ENCODE peak calls at places on chromosomes 13 and 19, in four cellular contexts. J is neuronal stem cell, B is H1, Z is trophoblast cell. E is an unnamed sample.

GRCh38 chr13:83223546-83223945 is 658.7 kb downstream of the SLITRK1 start:
- DNase-seq in Z (no peak), J (no peak), B (no peak), E (no peak)

GRCh38 chr19:38713227-38713649 is 31.0 kb downstream of the CAPN12 start:
- DNase-seq in Z (no peak), J (no peak), B (no peak), E (no peak)

GRCh38 chr13:93066187-93066586 is 160.4 kb upstream of the GPC6 start:
- DNase-seq in J (no peak), B (no peak), Z (peak; percentile 3), E (peak; percentile 67)

GRCh38 chr19:44278181-44278690 is 18.6 kb downstream of the ZNF233 start:
- DNase-seq in J (no peak), B (no peak), Z (no peak), E (no peak)

GRCh38 chr19:16446108-16447014 is 25.4 kb downstream of the EPS15L1 start:
- DNase-seq in B (no peak), J (no peak), Z (no peak), E (no peak)

GRCh38 chr13:60933638-60934037 is 482.0 kb downstream of the PCDH20 start:
- DNase-seq in Z (no peak), B (no peak), J (no peak), E (no peak)

GRCh38 chr13:42981853-42982252 is 10.2 kb downstream of the EPSTI1 start:
- DNase-seq in B (no peak), J (no peak), Z (peak; percentile 95), E (no peak)

GRCh38 chr19:2634960-2635359 is 67.5 kb downstream of the GNG7 start:
- DNase-seq in B (no peak), Z (no peak), J (no peak), E (no peak)

GRCh38 chr13:89212186-89212585 is 1541.0 kb downstream of the SLITRK5 start:
- DNase-seq in B (no peak), J (no peak), Z (no peak), E (no peak)

GRCh38 chr19:14890616-14891379 is 4.9 kb upstream of the OR7A17 start:
- DNase-seq in Z (peak; percentile 65), J (no peak), B (no peak), E (no peak)

GRCh38 chr19:28386080-28386869 is 826.7 kb downstream of the UQCRFS1 start:
- DNase-seq in J (no peak), Z (no peak), B (no peak), E (no peak)

GRCh38 chr13:72782717-72783116 is 784 bp downstream of the PIBF1 start:
- DNase-seq in B (no peak), J (no peak), Z (no peak), E (peak; percentile 58)

GRCh38 chr13:24625324-24625723 is 54.9 kb upstream of the ATP12A start:
- DNase-seq in Z (no peak), B (no peak), J (no peak), E (peak; percentile 11)

GRCh38 chr13:111114362-111115050 is 604 bp upstream of the ARHGEF7 start:
- DNase-seq in B (no peak), Z (peak; percentile 78), J (peak; percentile 20), E (peak; percentile 80)

GRCh38 chr19:40235238-40236025 is 8.9 kb upstream of the CCNP start:
- DNase-seq in J (no peak), Z (no peak), B (no peak), E (no peak)

DNA sequence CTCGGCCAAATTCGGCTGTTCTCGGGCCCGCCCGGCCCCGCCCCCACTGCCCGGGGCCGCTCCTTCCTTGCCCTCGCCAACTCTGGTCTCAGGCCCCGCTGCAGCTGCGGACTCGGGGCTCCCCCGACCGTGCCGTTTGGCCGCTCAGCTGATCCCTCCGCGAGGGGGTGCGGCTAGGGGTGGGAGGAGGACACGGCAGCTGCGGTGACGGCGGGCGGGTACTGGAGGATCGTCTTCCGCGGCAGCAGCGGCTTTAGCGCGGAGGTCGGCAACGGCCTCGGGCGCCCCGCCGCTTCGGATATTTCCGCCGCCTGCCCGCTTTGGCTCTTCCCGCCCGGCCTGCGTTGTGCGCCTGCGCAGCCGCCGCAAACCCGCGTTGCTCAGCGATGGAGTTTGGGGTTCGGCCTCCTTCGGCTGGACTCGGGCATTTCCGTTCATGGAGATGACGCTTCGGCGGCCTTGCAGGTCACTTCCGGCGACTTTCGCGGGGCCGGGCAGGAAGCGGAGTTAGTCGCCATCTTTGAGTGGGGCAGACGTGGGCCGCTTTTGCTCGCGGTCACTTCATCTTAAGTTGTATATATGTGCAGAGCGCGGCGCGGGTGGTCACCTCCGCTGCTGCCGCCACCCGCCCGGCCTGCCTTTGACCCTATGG is 338 bp upstream of the UBE2M start:
- DNase-seq in J (peak; percentile 99), Z (peak; percentile 100), B (peak; percentile 97), E (peak; percentile 98)
- H2BK12ac ChIP-seq in J (no peak overlapping the region), Z (no peak overlapping the region), B (peak overlapping the region; percentile 95), E (peak overlapping the region; percentile 81)

DNA sequence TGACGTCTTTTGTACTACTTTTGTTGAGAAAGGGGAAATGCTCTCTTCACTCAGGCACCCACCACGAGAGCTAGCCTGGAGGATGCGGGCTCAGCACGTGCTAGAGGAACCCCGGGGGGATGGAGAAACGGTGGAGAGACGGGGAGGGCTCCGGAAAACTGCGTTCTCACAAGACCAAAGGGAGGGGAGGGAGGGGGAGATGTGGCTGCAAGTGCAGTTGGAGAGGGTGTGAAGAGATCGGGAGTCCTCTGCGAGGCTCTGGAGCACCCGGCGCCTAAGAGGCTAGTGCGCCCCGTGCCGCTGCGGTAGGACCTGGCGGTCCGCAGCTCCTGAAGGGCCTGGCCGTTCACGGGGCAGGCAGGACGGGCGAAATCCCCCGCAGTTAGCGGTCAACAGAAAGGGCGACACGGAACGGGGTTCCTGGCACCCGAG is 43.4 kb upstream of the XPO4 start:
- DNase-seq in B (peak; percentile 23), Z (peak; percentile 35), J (no peak), E (peak; percentile 12)
- H3K4me3 ChIP-seq in B (peak overlapping the region; percentile 57), Z (no peak overlapping the region), J (no peak overlapping the region), E (no peak overlapping the region)

GRCh38 chr19:7887408-7888144 is 734 bp upstream of the LRRC8E start:
- DNase-seq in B (no peak), J (no peak), Z (no peak), E (no peak)
- H2BK12ac ChIP-seq in B (no peak overlapping the region), J (no peak overlapping the region), Z (no peak overlapping the region), E (peak overlapping the region; percentile 35)

GRCh38 chr19:35931161-35931873 is 4.9 kb upstream of the LRFN3 start:
- DNase-seq in B (peak; percentile 99), Z (peak; percentile 100), J (peak; percentile 100), E (peak; percentile 99)
- H3K4me3 ChIP-seq in B (peak overlapping the region; percentile 53), Z (no peak overlapping the region), J (peak overlapping the region; percentile 61), E (no peak overlapping the region)